ENCODE peak calls at places on chromosome 2, in seven cellular contexts. R is H1, S is mesenchymal stem cell, L is IMR-90, A is H9, G is neuronal stem cell, T is trophoblast cell. J is an unnamed sample.

GRCh38 chr2:72916743-72917137 is 579 bp upstream of the EMX1 start:
- DNase-seq in R (no peak), T (no peak), S (no peak), G (no peak), L (no peak), A (peak), J (no peak)

GRCh38 chr2:68098398-68098797 is 35.6 kb upstream of the C1D start:
- DNase-seq in G (no peak), L (no peak), S (no peak), R (no peak), T (no peak), A (no peak), J (no peak)

GRCh38 chr2:133139847-133140533 is 428.3 kb downstream of the NCKAP5 start:
- DNase-seq in S (no peak), A (no peak), G (peak), R (no peak), T (no peak), L (peak), J (peak)

GRCh38 chr2:37635359-37636208 is 35.9 kb downstream of the CDC42EP3 start:
- DNase-seq in G (no peak), L (peak), T (no peak), A (no peak), R (no peak), S (peak), J (no peak)

GRCh38 chr2:64317712-64318475 is 136.1 kb upstream of the LGALSL start:
- DNase-seq in A (no peak), S (no peak), R (no peak), T (no peak), G (no peak), L (no peak), J (no peak)

GRCh38 chr2:10932345-10933151 is 20.8 kb downstream of the KCNF1 start:
- DNase-seq in S (peak), A (no peak), L (peak), R (no peak), T (no peak), G (no peak), J (no peak)

GRCh38 chr2:88831071-88831791 is 139.8 kb downstream of the RPIA start:
- DNase-seq in S (no peak), R (no peak), L (no peak), G (no peak), T (no peak), A (no peak), J (no peak)

GRCh38 chr2:177433402-177433801 is 40.8 kb downstream of the AGPS start:
- DNase-seq in A (no peak), S (peak), G (no peak), R (no peak), T (no peak), L (no peak), J (no peak)

GRCh38 chr2:127082974-127083373 is 24.0 kb downstream of the BIN1 start:
- DNase-seq in G (no peak), R (no peak), S (peak), T (no peak), A (no peak), L (peak), J (no peak)

GRCh38 chr2:152537252-152537651 is 180.0 kb downstream of the PRPF40A start:
- DNase-seq in L (peak), G (no peak), T (peak), R (no peak), S (peak), A (no peak), J (no peak)

GRCh38 chr2:163157891-163158511 is 319.4 kb upstream of the KCNH7 start:
- DNase-seq in G (no peak), T (no peak), S (peak), R (no peak), L (peak), A (no peak), J (no peak)

GRCh38 chr2:152611458-152612231 is 105.6 kb downstream of the PRPF40A start:
- DNase-seq in S (peak), L (peak), R (no peak), A (no peak), G (no peak), T (no peak), J (peak)

GRCh38 chr2:166494140-166494544 is at the start of gene SCN7A:
- DNase-seq in S (peak), A (peak), L (peak), G (peak), R (peak), T (no peak), J (peak)

GRCh38 chr2:174552891-174553290 is 44.7 kb downstream of the WIPF1 start:
- DNase-seq in G (no peak), A (no peak), R (no peak), T (no peak), S (no peak), L (no peak), J (no peak)

GRCh38 chr2:192124576-192124975 is 70.2 kb downstream of the TMEFF2 start:
- DNase-seq in S (no peak), A (no peak), L (no peak), R (no peak), G (no peak), T (no peak), J (no peak)

GRCh38 chr2:171141320-171141719 is 19.4 kb downstream of the TLK1 start:
- DNase-seq in R (no peak), A (no peak), S (peak), G (no peak), L (no peak), T (no peak), J (no peak)

GRCh38 chr2:168343586-168343985 is 96.2 kb upstream of the STK39 start:
- DNase-seq in S (peak), A (no peak), T (no peak), L (peak), R (no peak), G (no peak), J (no peak)

GRCh38 chr2:130882111-130882510 is 45.4 kb downstream of the ARHGEF4 start:
- DNase-seq in R (no peak), A (no peak), L (no peak), S (no peak), G (no peak), T (peak), J (no peak)

GRCh38 chr2:30332791-30333453 is 101.6 kb downstream of the LBH start:
- DNase-seq in L (no peak), R (no peak), T (no peak), A (no peak), S (no peak), G (no peak), J (no peak)

GRCh38 chr2:148106331-148106730 is 85.4 kb downstream of the MBD5 start:
- DNase-seq in G (no peak), A (no peak), R (no peak), T (no peak), S (no peak), L (no peak), J (no peak)

GRCh38 chr2:17426708-17427107 is 91.5 kb downstream of the RAD51AP2 start:
- DNase-seq in S (no peak), L (no peak), A (no peak), R (no peak), T (no peak), G (no peak), J (no peak)

GRCh38 chr2:43013821-43014345 is 212.5 kb downstream of the ZFP36L2 start:
- DNase-seq in A (no peak), T (no peak), G (no peak), S (no peak), L (no peak), R (no peak), J (peak)
- H3K23ac ChIP-seq in A (no peak), T (no peak), G (no peak), S (no peak), L (no peak), R (no peak), J (no peak)

DNA sequence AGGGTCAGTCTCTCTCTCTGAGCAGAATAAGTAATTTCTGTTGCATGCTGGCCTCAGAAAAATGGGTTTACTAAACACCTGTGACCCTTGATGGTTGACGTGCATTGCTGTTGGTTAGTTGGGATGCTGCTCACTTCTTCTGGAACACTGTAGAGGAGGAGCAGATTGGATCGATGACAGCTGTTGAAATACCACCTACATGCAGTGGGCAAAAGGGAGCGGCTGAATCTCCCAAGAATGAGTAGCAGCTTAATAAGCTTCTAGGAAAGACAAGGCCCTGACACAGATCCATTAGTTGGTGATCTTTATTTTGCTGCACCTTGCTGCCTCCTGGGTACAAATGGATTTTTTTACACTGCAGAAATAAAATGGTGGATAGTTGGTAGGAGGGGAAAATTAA is 43.2 kb downstream of the KDM3A start:
- DNase-seq in S (no peak), L (no peak), T (no peak), G (no peak), R (no peak), A (no peak), J (no peak)
- H3K23ac ChIP-seq in S (no peak), L (no peak), T (no peak), G (no peak), R (no peak), A (no peak), J (no peak)

DNA sequence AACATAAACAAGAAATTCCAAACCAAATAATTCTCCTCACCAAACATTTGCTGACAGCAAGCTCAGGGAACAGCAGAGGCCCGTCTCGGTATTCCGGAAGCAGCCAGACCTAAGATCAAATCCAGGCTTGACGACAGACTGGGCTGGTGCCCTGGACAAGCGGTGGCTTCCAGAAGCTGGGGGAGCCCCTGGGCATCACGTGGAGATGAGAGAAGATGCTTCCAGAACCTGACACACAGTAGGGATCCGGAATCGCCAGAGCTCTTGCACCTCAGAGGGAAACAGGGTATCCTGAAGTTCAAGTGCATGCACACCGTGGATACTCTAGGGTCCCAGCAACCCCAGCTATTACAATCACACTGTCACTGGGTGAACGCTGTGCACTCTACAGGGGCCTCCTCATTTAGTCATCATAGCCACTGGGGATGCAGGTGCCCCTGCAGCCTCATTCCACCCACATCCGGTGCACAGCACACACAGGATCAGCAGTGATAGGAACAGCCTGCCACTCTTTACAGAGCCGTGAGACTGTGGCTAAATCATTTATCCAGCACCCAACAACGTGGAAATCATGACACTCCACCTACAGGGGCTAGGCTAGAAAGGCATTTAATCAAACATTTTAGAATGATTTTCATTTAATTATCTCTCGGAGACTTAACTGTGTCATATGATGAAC is 102.6 kb downstream of the HDAC4 start:
- DNase-seq in G (no peak), S (no peak), T (no peak), A (no peak), L (peak), R (no peak), J (no peak)
- H3K23ac ChIP-seq in G (no peak), S (no peak), T (no peak), A (no peak), L (no peak), R (no peak), J (no peak)

GRCh38 chr2:162002623-162003200 is 71.3 kb downstream of the DPP4 start:
- DNase-seq in L (no peak), S (no peak), G (peak), A (no peak), T (no peak), R (no peak), J (no peak)
- H3K23ac ChIP-seq in L (no peak), S (no peak), G (no peak), A (no peak), T (no peak), R (no peak), J (no peak)

GRCh38 chr2:98297817-98298684 is 48.2 kb upstream of the CNGA3 start:
- DNase-seq in A (no peak), T (peak), S (no peak), R (no peak), G (no peak), L (no peak), J (no peak)
- H3K23ac ChIP-seq in A (no peak), T (no peak), S (no peak), R (no peak), G (no peak), L (no peak), J (no peak)

GRCh38 chr2:157839822-157840221 is 36.3 kb downstream of the ACVR1 start:
- DNase-seq in L (no peak), G (peak), R (no peak), S (no peak), T (no peak), A (no peak), J (peak)
- H3K23ac ChIP-seq in L (peak), G (no peak), R (no peak), S (no peak), T (no peak), A (no peak), J (no peak)

GRCh38 chr2:217113496-217113895 is 253.6 kb upstream of the TNP1 start:
- DNase-seq in R (no peak), A (no peak), S (no peak), G (no peak), L (no peak), T (no peak), J (no peak)
- H3K23ac ChIP-seq in R (no peak), A (no peak), S (no peak), G (no peak), L (no peak), T (no peak), J (no peak)

GRCh38 chr2:209685340-209685739 is 86.3 kb upstream of the UNC80 start:
- DNase-seq in R (no peak), L (no peak), S (no peak), T (no peak), A (no peak), G (no peak), J (no peak)

GRCh38 chr2:209685963-209686362 is 85.7 kb upstream of the UNC80 start:
- DNase-seq in T (no peak), G (no peak), L (no peak), A (no peak), R (no peak), S (no peak), J (no peak)

GRCh38 chr2:209680596-209680995 is 91.0 kb upstream of the UNC80 start:
- DNase-seq in A (no peak), T (no peak), S (no peak), G (no peak), L (no peak), R (no peak), J (no peak)

GRCh38 chr2:209681201-209681735 is 90.4 kb upstream of the UNC80 start:
- DNase-seq in A (no peak), L (no peak), S (no peak), R (no peak), T (no peak), G (no peak), J (no peak)

DNA sequence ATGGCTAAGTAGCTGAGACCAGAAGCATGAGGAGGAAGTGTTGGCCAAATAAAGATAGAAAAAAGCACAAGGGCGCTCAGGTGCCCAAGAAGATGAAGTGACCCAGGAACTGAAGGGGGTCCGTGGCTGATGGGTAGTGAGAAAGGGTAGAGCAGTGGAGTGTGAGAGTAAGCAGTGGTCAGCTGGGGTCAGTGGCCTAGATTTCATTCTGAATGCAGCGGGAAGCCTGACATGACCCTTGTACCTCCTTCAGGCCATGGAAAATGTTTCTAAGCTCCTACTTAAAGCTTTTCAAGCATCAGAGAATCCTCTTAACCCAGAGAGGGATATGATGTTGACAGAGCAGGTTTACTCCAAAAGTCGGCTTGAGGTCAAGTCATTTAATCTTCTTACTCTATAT is 89.0 kb upstream of the UNC80 start:
- DNase-seq in R (no peak), T (no peak), S (no peak), G (no peak), A (no peak), L (no peak), J (no peak)
- H3K23ac ChIP-seq in R (no peak), T (no peak), S (no peak), G (no peak), A (no peak), L (no peak), J (no peak)

DNA sequence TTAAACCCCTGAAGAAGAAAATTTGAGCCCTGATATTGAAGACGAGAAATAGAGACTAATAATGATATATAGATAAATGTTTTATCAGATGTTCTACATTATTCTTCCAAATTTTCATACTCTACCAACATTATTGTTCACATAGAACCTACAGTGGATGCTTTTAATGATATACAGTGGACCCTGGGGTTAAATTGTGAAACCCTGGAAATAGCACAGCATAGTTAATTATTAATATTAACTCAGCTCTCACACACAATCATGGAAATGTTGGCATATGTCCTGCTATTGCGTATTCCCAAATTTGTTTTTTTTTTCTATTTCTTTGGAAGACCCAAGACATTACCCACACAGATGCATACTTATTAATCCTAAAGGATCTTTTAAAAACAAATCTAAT is 579.9 kb downstream of the CCDC85A start:
- DNase-seq in T (no peak), A (no peak), R (no peak), S (no peak), L (no peak), G (no peak), J (no peak)
- H3K23ac ChIP-seq in T (no peak), A (no peak), R (no peak), S (no peak), L (no peak), G (no peak), J (no peak)

DNA sequence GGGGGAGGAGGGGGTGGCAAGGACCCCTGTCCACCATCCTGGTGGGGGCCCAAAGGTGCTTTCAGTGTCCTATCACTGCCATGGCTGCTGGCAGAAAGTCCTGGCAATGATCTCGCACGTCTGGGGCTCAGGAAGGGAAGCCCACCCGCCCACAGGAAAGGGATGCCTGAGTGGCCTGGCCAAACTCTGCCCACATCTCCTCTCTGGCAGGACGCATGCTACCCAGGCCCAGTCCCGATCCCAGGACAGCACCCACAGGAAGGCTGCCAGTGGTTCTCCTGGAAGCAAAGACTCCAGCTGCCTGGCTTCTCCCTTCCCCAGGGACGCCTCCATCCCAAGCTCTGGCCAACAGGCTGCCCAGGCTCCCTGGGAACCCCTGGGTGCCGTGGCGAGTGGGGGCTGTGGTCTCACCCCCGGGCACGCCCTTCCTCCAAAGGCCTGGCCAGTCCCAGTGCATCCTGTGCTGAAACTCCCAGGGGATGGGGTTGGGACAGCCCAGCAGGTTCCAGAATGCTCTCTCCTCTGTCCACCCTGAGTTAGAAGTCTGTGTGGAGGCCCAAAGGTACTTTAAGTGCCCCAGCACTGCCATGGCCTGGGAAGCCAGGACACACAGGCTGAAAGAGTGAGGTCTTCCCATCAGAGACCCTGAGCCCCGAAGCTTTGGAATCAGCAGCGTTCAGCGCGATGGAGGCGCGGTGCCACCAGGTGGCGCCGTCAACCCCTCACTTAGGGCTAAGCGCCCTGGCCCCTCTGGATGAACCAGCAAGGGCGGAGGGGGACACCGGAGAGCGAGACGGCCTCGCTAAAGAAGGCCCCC is 29.8 kb upstream of the TAF1B start:
- DNase-seq in S (peak), T (peak), A (peak), L (peak), G (peak), R (peak), J (peak)
- H3K23ac ChIP-seq in S (no peak), T (no peak), A (no peak), L (no peak), G (peak), R (no peak), J (no peak)

J was measured in mesendoderm.